ENCODE peak calls at places on chromosomes 6 and 20, in eight cellular contexts. E is SIG-M5, J is AG10803, M is neural progenitor cell, F is sigmoid colon, K is A549, P is neuronal stem cell, U is fibroblast of mammary gland. X is an unnamed sample.

GRCh38 chr6:110196874-110197273 is 16.6 kb downstream of the CDC40 start:
- DNase-seq in F (no peak), K (no peak), E (no peak), U (no peak), P (no peak), J (no peak), M (no peak), X (no peak)

GRCh38 chr6:13769655-13770053 is 44.7 kb downstream of the MCUR1 start:
- DNase-seq in U (no peak), F (no peak), M (no peak), J (no peak), K (no peak), E (no peak), P (no peak), X (no peak)

GRCh38 chr6:31441368-31442267 is 38.2 kb downstream of the MICA start:
- DNase-seq in K (peak; percentile 77), U (peak; percentile 47), M (peak; percentile 91), P (peak; percentile 70), F (peak; percentile 91), J (peak; percentile 64), E (no peak), X (peak; percentile 56)

GRCh38 chr6:108719477-108719876 is 128.7 kb upstream of the ARMC2 start:
- DNase-seq in E (no peak), M (no peak), P (no peak), U (no peak), J (no peak), F (no peak), K (no peak), X (no peak)

GRCh38 chr6:130293800-130294199 is 71.0 kb upstream of the SAMD3 start:
- DNase-seq in J (peak; percentile 77), K (peak; percentile 46), E (no peak), F (no peak), U (peak; percentile 77), M (peak; percentile 77), P (peak; percentile 31), X (no peak)

GRCh38 chr20:13028001-13028400 is 19.2 kb downstream of the SPTLC3 start:
- DNase-seq in J (peak; percentile 42), E (no peak), K (no peak), U (peak; percentile 44), M (no peak), F (no peak), P (no peak), X (no peak)

GRCh38 chr6:42523158-42523814 is 40.5 kb upstream of the UBR2 start:
- DNase-seq in J (peak; percentile 40), E (no peak), P (no peak), F (no peak), M (no peak), K (no peak), U (peak; percentile 28), X (no peak)

GRCh38 chr6:113416166-113416565 is 441.0 kb upstream of the MARCKS start:
- DNase-seq in K (no peak), F (no peak), U (peak; percentile 78), J (peak; percentile 55), P (no peak), E (no peak), M (no peak), X (no peak)

GRCh38 chr20:39245685-39246311 is 283.7 kb downstream of the DHX35 start:
- DNase-seq in E (no peak), P (no peak), F (no peak), U (no peak), J (no peak), K (no peak), M (no peak), X (no peak)

GRCh38 chr6:52925919-52926792 is 16.7 kb upstream of the GSTA3 start:
- DNase-seq in M (no peak), F (no peak), E (no peak), P (no peak), J (no peak), K (no peak), U (no peak), X (no peak)

GRCh38 chr6:32991972-32992371 is 17.4 kb downstream of the HLA-DOA start:
- DNase-seq in M (no peak), U (no peak), J (no peak), P (no peak), E (no peak), F (no peak), K (no peak), X (no peak)

X was measured in GM06990.